ENCODE peak calls at places on chromosomes 16 and 17, in six cellular contexts. One of them, this sample, is unnamed.

GRCh38 chr17:1872976-1873375 is 43.2 kb downstream of the RPA1 start:
- DNase-seq in adrenal gland: no peak
- DNase-seq in AG04450: no peak
- DNase-seq in thoracic aorta: no peak
- DNase-seq in astrocyte of the spinal cord: no peak
- DNase-seq in GM23338: no peak
- DNase-seq in this sample: no peak

GRCh38 chr17:8073627-8074485 is 13.7 kb downstream of the ALOX12B start:
- DNase-seq in astrocyte of the spinal cord: peak
- DNase-seq in adrenal gland: peak
- DNase-seq in AG04450: no peak
- DNase-seq in thoracic aorta: no peak
- DNase-seq in GM23338: peak
- DNase-seq in this sample: peak

GRCh38 chr16:83899272-83899897 is 470 bp downstream of the MLYCD start:
- DNase-seq in GM23338: peak
- DNase-seq in AG04450: peak
- DNase-seq in adrenal gland: peak
- DNase-seq in thoracic aorta: no peak
- DNase-seq in astrocyte of the spinal cord: peak
- DNase-seq in this sample: peak

GRCh38 chr17:67574658-67575293 is 143.0 kb upstream of the NOL11 start:
- DNase-seq in thoracic aorta: no peak
- DNase-seq in astrocyte of the spinal cord: no peak
- DNase-seq in AG04450: no peak
- DNase-seq in GM23338: no peak
- DNase-seq in adrenal gland: no peak
- DNase-seq in this sample: no peak

GRCh38 chr16:19885456-19886060 is 910 bp upstream of the GPRC5B start:
- DNase-seq in astrocyte of the spinal cord: no peak
- DNase-seq in adrenal gland: peak
- DNase-seq in GM23338: peak
- DNase-seq in thoracic aorta: no peak
- DNase-seq in AG04450: no peak
- DNase-seq in this sample: no peak

GRCh38 chr17:76296186-76296585 is 11.9 kb downstream of the QRICH2 start:
- DNase-seq in AG04450: no peak
- DNase-seq in GM23338: no peak
- DNase-seq in thoracic aorta: no peak
- DNase-seq in adrenal gland: no peak
- DNase-seq in astrocyte of the spinal cord: no peak
- DNase-seq in this sample: no peak

GRCh38 chr17:22695228-22695619 is 1002.9 kb downstream of the KCNJ18 start:
- DNase-seq in AG04450: no peak
- DNase-seq in GM23338: no peak
- DNase-seq in astrocyte of the spinal cord: no peak
- DNase-seq in adrenal gland: no peak
- DNase-seq in thoracic aorta: no peak
- DNase-seq in this sample: no peak

GRCh38 chr17:62966426-62967110 is 533 bp downstream of the TANC2 start:
- DNase-seq in adrenal gland: no peak
- DNase-seq in thoracic aorta: no peak
- DNase-seq in GM23338: peak
- DNase-seq in astrocyte of the spinal cord: no peak
- DNase-seq in AG04450: no peak
- DNase-seq in this sample: peak

GRCh38 chr16:13036600-13036999 is 135.2 kb downstream of the SHISA9 start:
- DNase-seq in astrocyte of the spinal cord: peak
- DNase-seq in GM23338: peak
- DNase-seq in AG04450: no peak
- DNase-seq in adrenal gland: no peak
- DNase-seq in thoracic aorta: no peak
- DNase-seq in this sample: peak

GRCh38 chr17:9021158-9021984 is at the start of gene NTN1:
- DNase-seq in GM23338: peak
- DNase-seq in thoracic aorta: no peak
- DNase-seq in AG04450: no peak
- DNase-seq in adrenal gland: no peak
- DNase-seq in astrocyte of the spinal cord: no peak
- DNase-seq in this sample: peak

GRCh38 chr17:5027921-5028320 is 7.3 kb downstream of the SLC52A1 start:
- DNase-seq in adrenal gland: no peak
- DNase-seq in AG04450: no peak
- DNase-seq in thoracic aorta: no peak
- DNase-seq in astrocyte of the spinal cord: no peak
- DNase-seq in GM23338: no peak
- DNase-seq in this sample: no peak

GRCh38 chr16:86664518-86665318 is 86.4 kb downstream of the FOXL1 start:
- DNase-seq in adrenal gland: no peak
- DNase-seq in astrocyte of the spinal cord: peak
- DNase-seq in thoracic aorta: no peak
- DNase-seq in GM23338: no peak
- DNase-seq in AG04450: peak
- DNase-seq in this sample: peak

GRCh38 chr17:66542183-66542966 is 240.0 kb downstream of the PRKCA start:
- DNase-seq in thoracic aorta: no peak
- DNase-seq in astrocyte of the spinal cord: peak
- DNase-seq in GM23338: no peak
- DNase-seq in adrenal gland: no peak
- DNase-seq in AG04450: no peak
- DNase-seq in this sample: peak

GRCh38 chr17:77437017-77437416 is 296.2 kb downstream of the SEC14L1 start:
- DNase-seq in thoracic aorta: no peak
- DNase-seq in adrenal gland: peak
- DNase-seq in GM23338: no peak
- DNase-seq in astrocyte of the spinal cord: peak
- DNase-seq in AG04450: peak
- DNase-seq in this sample: peak

GRCh38 chr17:44200478-44201155 is 933 bp upstream of the ATXN7L3 start:
- DNase-seq in GM23338: peak
- DNase-seq in astrocyte of the spinal cord: no peak
- DNase-seq in AG04450: no peak
- DNase-seq in adrenal gland: peak
- DNase-seq in thoracic aorta: no peak
- DNase-seq in this sample: no peak

GRCh38 chr17:44197107-44197506 is 2.6 kb downstream of the ATXN7L3 start:
- DNase-seq in AG04450: no peak
- DNase-seq in adrenal gland: no peak
- DNase-seq in GM23338: no peak
- DNase-seq in thoracic aorta: no peak
- DNase-seq in astrocyte of the spinal cord: no peak
- DNase-seq in this sample: no peak

GRCh38 chr17:44198721-44199552 is 747 bp downstream of the ATXN7L3 start:
- DNase-seq in adrenal gland: peak
- DNase-seq in GM23338: peak
- DNase-seq in astrocyte of the spinal cord: peak
- DNase-seq in thoracic aorta: no peak
- DNase-seq in AG04450: no peak
- DNase-seq in this sample: no peak

GRCh38 chr17:44199553-44200477 is at the start of gene ATXN7L3:
- DNase-seq in thoracic aorta: peak
- DNase-seq in astrocyte of the spinal cord: peak
- DNase-seq in AG04450: peak
- DNase-seq in adrenal gland: peak
- DNase-seq in GM23338: peak
- DNase-seq in this sample: peak

DNA sequence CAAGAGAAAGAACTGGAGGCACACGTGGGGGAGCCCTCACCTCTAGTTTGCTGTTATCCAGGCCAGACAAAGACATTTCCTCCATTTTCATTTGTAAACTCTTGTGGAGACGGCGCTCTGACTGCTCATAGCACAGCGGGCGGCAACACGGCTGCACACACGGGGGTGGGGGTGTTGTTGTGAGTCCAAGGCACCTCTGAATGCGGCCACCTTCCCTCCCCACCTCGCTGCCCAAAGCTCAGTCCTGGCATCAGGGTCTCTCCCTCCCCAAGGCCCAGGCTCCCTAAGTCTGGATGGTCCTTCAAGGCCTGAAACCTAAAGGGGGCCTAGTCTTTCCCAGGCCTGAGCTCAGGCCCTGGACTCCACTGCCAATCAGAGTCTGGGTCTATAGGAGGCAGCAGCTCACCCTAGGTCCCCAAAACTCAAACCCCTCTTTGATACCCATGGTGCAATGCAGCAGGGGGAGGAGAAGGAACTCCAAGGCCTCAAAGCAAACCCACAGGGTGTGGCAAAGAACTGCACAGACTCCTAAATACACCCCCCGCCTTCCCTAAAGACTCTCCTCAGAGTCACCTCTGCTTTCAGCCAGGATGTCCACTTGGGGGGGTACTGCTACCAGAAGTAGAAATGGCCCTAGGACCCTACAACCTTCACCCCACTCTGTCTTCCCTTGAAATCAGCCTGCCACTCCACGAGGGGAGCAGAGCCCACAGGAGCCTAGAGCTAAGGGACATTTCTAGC is 1.5 kb downstream of the ATXN7L3 start:
- DNase-seq in adrenal gland: no peak
- DNase-seq in astrocyte of the spinal cord: peak
- DNase-seq in thoracic aorta: no peak
- DNase-seq in GM23338: peak
- DNase-seq in AG04450: no peak
- DNase-seq in this sample: peak
- TF ChIP-seq CTCF in adrenal gland: no peak
- TF ChIP-seq CTCF in astrocyte of the spinal cord: peak
- TF ChIP-seq CTCF in thoracic aorta: no peak
- TF ChIP-seq CTCF in GM23338: peak
- TF ChIP-seq CTCF in AG04450: peak
- TF ChIP-seq CTCF in this sample: peak

DNA sequence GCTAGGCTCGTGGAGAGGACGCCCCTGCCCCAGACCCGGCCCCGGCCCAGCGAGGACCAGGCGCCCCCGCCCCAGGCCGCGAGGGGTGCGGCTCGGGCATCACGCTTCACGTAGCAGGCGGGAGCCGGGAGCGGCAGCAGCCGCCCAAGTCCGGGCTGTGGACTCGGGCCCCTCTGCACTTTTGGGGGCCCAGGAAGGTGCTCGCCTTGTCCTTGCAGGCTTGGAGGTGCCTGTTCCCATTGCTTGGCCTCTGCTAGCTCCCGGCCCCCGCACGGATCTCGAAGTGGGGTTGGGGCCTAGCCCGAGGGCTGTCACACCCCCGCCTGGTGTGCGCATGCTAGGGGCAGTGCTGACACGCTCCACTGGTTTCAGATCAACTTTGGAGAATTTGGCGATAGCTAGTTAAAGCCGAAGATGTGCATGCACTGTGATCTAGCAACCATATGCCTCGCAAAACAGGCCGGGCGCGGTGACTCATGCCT is 55.7 kb downstream of the WSB1 start:
- DNase-seq in astrocyte of the spinal cord: no peak
- DNase-seq in thoracic aorta: no peak
- DNase-seq in adrenal gland: no peak
- DNase-seq in AG04450: no peak
- DNase-seq in GM23338: peak
- DNase-seq in this sample: no peak
- H3K4me3 ChIP-seq in astrocyte of the spinal cord: no peak
- H3K4me3 ChIP-seq in thoracic aorta: peak
- H3K4me3 ChIP-seq in adrenal gland: peak
- H3K4me3 ChIP-seq in AG04450: no peak
- H3K4me3 ChIP-seq in GM23338: peak
- H3K4me3 ChIP-seq in this sample: no peak

DNA sequence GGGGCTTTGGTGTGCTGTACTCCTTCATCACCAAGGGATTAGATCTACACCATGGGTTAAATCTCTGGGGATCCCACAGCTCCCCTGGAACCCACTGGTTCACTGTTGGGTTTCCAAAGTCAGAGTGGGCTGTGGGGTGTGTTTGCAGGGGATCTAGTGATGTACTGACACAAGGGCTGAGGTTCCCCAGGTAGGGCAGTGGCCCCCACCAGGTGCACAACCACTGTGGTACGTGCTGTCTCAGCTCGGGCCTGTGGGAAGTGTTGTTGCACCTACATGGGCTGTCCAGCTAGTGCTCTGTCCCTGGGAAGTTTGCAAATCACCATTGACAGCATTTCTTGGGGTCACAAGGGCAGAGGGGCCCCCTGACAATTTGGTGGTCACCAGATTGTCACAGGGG is 134.4 kb upstream of the CDH8 start:
- DNase-seq in adrenal gland: no peak
- DNase-seq in AG04450: no peak
- DNase-seq in thoracic aorta: no peak
- DNase-seq in astrocyte of the spinal cord: no peak
- DNase-seq in GM23338: no peak
- DNase-seq in this sample: no peak
- TF ChIP-seq CTCF in adrenal gland: no peak
- TF ChIP-seq CTCF in AG04450: no peak
- TF ChIP-seq CTCF in thoracic aorta: no peak
- TF ChIP-seq CTCF in astrocyte of the spinal cord: no peak
- TF ChIP-seq CTCF in GM23338: no peak
- TF ChIP-seq CTCF in this sample: no peak

GRCh38 chr17:27809555-27809954 is 9.2 kb upstream of the NOS2 start:
- DNase-seq in thoracic aorta: no peak
- DNase-seq in astrocyte of the spinal cord: no peak
- DNase-seq in AG04450: no peak
- DNase-seq in adrenal gland: no peak
- DNase-seq in GM23338: no peak
- DNase-seq in this sample: no peak
- H3K4me3 ChIP-seq in thoracic aorta: no peak
- H3K4me3 ChIP-seq in astrocyte of the spinal cord: no peak
- H3K4me3 ChIP-seq in AG04450: no peak
- H3K4me3 ChIP-seq in adrenal gland: no peak
- H3K4me3 ChIP-seq in GM23338: no peak
- H3K4me3 ChIP-seq in this sample: no peak

GRCh38 chr16:75106351-75107274 is 10.0 kb downstream of the LDHD start:
- DNase-seq in astrocyte of the spinal cord: no peak
- DNase-seq in GM23338: no peak
- DNase-seq in AG04450: no peak
- DNase-seq in thoracic aorta: no peak
- DNase-seq in adrenal gland: no peak
- DNase-seq in this sample: no peak

GRCh38 chr16:75107505-75107904 is 9.1 kb downstream of the LDHD start:
- DNase-seq in astrocyte of the spinal cord: no peak
- DNase-seq in thoracic aorta: no peak
- DNase-seq in adrenal gland: no peak
- DNase-seq in AG04450: no peak
- DNase-seq in GM23338: no peak
- DNase-seq in this sample: no peak

GRCh38 chr16:75110637-75111513 is 5.7 kb downstream of the LDHD start:
- DNase-seq in adrenal gland: peak
- DNase-seq in thoracic aorta: peak
- DNase-seq in GM23338: peak
- DNase-seq in AG04450: peak
- DNase-seq in astrocyte of the spinal cord: peak
- DNase-seq in this sample: peak

GRCh38 chr16:75109732-75110243 is 6.8 kb downstream of the LDHD start:
- DNase-seq in GM23338: no peak
- DNase-seq in AG04450: no peak
- DNase-seq in adrenal gland: peak
- DNase-seq in thoracic aorta: no peak
- DNase-seq in astrocyte of the spinal cord: peak
- DNase-seq in this sample: no peak

GRCh38 chr16:75108792-75109731 is 7.5 kb downstream of the LDHD start:
- DNase-seq in astrocyte of the spinal cord: peak
- DNase-seq in GM23338: no peak
- DNase-seq in thoracic aorta: peak
- DNase-seq in adrenal gland: peak
- DNase-seq in AG04450: peak
- DNase-seq in this sample: peak
- TF ChIP-seq CTCF in astrocyte of the spinal cord: no peak
- TF ChIP-seq CTCF in GM23338: no peak
- TF ChIP-seq CTCF in thoracic aorta: no peak
- TF ChIP-seq CTCF in adrenal gland: no peak
- TF ChIP-seq CTCF in AG04450: no peak
- TF ChIP-seq CTCF in this sample: no peak